ENCODE peak calls at places on chromosomes 11 and 22, in nine cellular contexts. B is CD8-positive, alpha-beta T cell; V is transverse colon; T is suprapubic skin; S is lung; U is Peyer's patch; C is NB4; O is fibroblast of mammary gland; M is tibial artery. E is an unnamed sample.

GRCh38 chr11:116114198-116114651 is 610.0 kb upstream of the CADM1 start:
- DNase-seq in B (no peak), V (no peak), T (no peak), S (no peak), U (no peak), C (no peak), O (no peak), M (no peak), E (no peak)

GRCh38 chr11:125079151-125079877 is 16.2 kb downstream of the SLC37A2 start:
- DNase-seq in B (no peak), V (no peak), T (no peak), S (no peak), U (no peak), C (peak; percentile 77), O (no peak), M (no peak), E (no peak)

GRCh38 chr11:17135934-17136683 is 58.6 kb upstream of the RPS13 start:
- DNase-seq in B (no peak), V (no peak), T (no peak), S (no peak), U (no peak), C (no peak), O (no peak), M (no peak), E (no peak)

GRCh38 chr22:46084943-46085830 is 65.1 kb upstream of the PPARA start:
- DNase-seq in B (no peak), V (peak; percentile 69), T (peak; percentile 91), S (peak; percentile 78), U (no peak), C (no peak), O (peak; percentile 92), M (peak; percentile 80), E (peak; percentile 82)

GRCh38 chr11:92455221-92455790 is 230.7 kb downstream of the FAT3 start:
- DNase-seq in B (no peak), V (no peak), T (no peak), S (no peak), U (no peak), C (no peak), O (no peak), M (no peak), E (no peak)

GRCh38 chr22:16917144-16918003 is 90.6 kb downstream of the GAB4 start:
- DNase-seq in B (peak; percentile 64), V (peak; percentile 47), T (peak; percentile 68), S (peak; percentile 62), U (peak; percentile 55), C (peak; percentile 70), O (peak; percentile 59), M (peak; percentile 36), E (peak; percentile 8)

GRCh38 chr11:110463153-110463552 is 33.4 kb downstream of the FDX1 start:
- DNase-seq in B (no peak), V (peak; percentile 46), T (no peak), S (peak; percentile 35), U (no peak), C (peak; percentile 73), O (peak; percentile 64), M (peak; percentile 48), E (peak; percentile 81)

GRCh38 chr11:23990346-23990745 is 506.5 kb upstream of the LUZP2 start:
- DNase-seq in B (no peak), V (no peak), T (no peak), S (no peak), U (no peak), C (no peak), O (no peak), M (no peak), E (no peak)

GRCh38 chr11:132858203-132858602 is 674.1 kb downstream of the OPCML start:
- DNase-seq in B (no peak), V (no peak), T (no peak), S (no peak), U (no peak), C (peak; percentile 49), O (no peak), M (no peak), E (no peak)
- TF ChIP-seq CTCF in B (no peak), V (no peak), T (no peak), S (no peak), U (no peak), C (peak; percentile 20), O (no peak), M (no peak), E (peak; percentile 21)

GRCh38 chr11:68312117-68312779 is at the start of gene LRP5:
- DNase-seq in B (no peak), V (peak; percentile 59), T (no peak), S (no peak), U (no peak), C (peak; percentile 64), O (no peak), M (no peak), E (no peak)

GRCh38 chr11:68313574-68314202 is 1.3 kb downstream of the LRP5 start:
- DNase-seq in B (no peak), V (no peak), T (no peak), S (no peak), U (no peak), C (peak; percentile 74), O (peak; percentile 58), M (no peak), E (peak; percentile 44)

GRCh38 chr11:68312780-68313573 is 586 bp downstream of the LRP5 start:
- DNase-seq in B (no peak), V (no peak), T (no peak), S (no peak), U (no peak), C (peak; percentile 53), O (no peak), M (no peak), E (peak; percentile 42)

GRCh38 chr11:68309621-68310185 is 2.7 kb upstream of the LRP5 start:
- DNase-seq in B (no peak), V (no peak), T (no peak), S (no peak), U (no peak), C (no peak), O (no peak), M (no peak), E (no peak)

DNA sequence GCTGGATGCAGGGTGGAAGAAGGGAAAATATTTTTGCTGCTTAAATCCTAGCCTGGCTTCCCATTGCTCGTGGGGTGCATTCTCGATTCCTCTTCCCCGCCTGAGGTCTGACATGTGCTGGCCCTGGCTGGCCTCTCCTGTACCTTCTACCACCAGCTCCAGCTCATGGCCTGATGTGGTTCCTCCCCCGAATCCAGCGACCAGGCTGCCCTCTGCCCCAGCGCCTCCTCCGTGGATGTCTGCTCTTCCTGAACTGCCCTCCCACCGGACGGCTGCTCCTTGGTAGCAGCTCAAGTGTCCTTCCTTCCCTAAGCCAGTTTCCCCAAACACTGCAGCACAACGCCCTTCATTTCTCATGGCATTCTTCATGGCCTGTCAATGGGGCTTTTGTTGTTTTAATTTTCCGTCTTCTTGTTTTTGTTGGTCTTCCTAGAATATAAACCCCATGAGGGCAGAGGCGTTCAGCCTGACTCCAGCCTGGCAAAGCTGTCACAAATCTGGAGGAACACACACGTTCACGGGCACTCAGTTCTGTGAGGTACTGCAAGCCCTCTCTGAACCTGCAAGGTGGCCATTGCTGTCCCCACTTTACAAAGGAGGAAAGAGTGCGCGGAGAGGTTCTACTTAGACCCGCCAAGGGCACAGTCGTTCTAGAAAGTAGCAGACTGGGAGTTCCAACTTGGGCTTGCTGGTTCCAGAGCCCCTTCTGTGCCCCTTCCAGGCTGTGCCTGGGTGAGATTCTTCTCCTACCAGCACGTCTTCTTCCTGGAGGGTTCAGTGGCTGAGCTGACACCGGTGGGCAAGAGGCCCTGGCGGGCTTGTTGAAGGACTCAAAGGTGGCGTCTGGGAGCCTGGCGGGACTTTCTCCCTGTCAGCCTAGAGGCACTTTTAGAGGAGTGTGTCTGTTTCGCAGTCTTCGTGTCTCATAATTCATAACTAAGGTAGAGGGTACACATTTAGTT is 955 bp upstream of the LRP5 start:
- DNase-seq in B (no peak), V (no peak), T (no peak), S (no peak), U (no peak), C (peak; percentile 28), O (no peak), M (no peak), E (no peak)
- H3K4me3 ChIP-seq in B (no peak overlapping the region), V (peak overlapping the region; percentile 89), T (peak overlapping the region; percentile 74), S (no peak overlapping the region), U (peak overlapping the region; percentile 76), C (no peak overlapping the region), O (peak overlapping the region; percentile 29), M (peak overlapping the region; percentile 79), E (peak overlapping the region; percentile 24)

GRCh38 chr22:22378446-22379415 is 129.8 kb downstream of the ZNF280B start:
- DNase-seq in B (no peak), V (no peak), T (no peak), S (no peak), U (no peak), C (no peak), O (no peak), M (no peak), E (no peak)

GRCh38 chr22:22377335-22377734 is 131.2 kb downstream of the ZNF280B start:
- DNase-seq in B (no peak), V (no peak), T (no peak), S (no peak), U (no peak), C (no peak), O (no peak), M (no peak), E (no peak)

GRCh38 chr22:22376352-22376706 is 131.7 kb downstream of the VPREB1 start:
- DNase-seq in B (no peak), V (no peak), T (no peak), S (no peak), U (peak; percentile 46), C (no peak), O (no peak), M (no peak), E (no peak)

GRCh38 chr22:22384267-22384666 is 124.3 kb downstream of the ZNF280B start:
- DNase-seq in B (no peak), V (no peak), T (no peak), S (no peak), U (no peak), C (no peak), O (no peak), M (no peak), E (no peak)

GRCh38 chr22:22380098-22381030 is 128.2 kb downstream of the ZNF280B start:
- DNase-seq in B (no peak), V (peak; percentile 61), T (no peak), S (no peak), U (peak; percentile 87), C (peak; percentile 9), O (no peak), M (no peak), E (no peak)
- TF ChIP-seq CTCF in B (no peak), V (no peak), T (no peak), S (no peak), U (no peak), C (peak; percentile 9), O (no peak), M (no peak), E (no peak)

GRCh38 chr11:119342362-119343130 is 1.9 kb upstream of the C1QTNF5 start:
- DNase-seq in B (no peak), V (no peak), T (no peak), S (no peak), U (no peak), C (no peak), O (no peak), M (no peak), E (no peak)

GRCh38 chr11:119339581-119340334 is 925 bp downstream of the C1QTNF5 start:
- DNase-seq in B (peak; percentile 38), V (peak; percentile 68), T (no peak), S (peak; percentile 63), U (no peak), C (peak; percentile 52), O (peak; percentile 46), M (peak; percentile 61), E (peak; percentile 46)

GRCh38 chr11:119340335-119341221 is at the start of gene C1QTNF5:
- DNase-seq in B (no peak), V (peak; percentile 70), T (peak; percentile 93), S (peak; percentile 77), U (no peak), C (no peak), O (peak; percentile 67), M (peak; percentile 93), E (no peak)

GRCh38 chr11:119342023-119342300 is 1.3 kb upstream of the C1QTNF5 start:
- DNase-seq in B (no peak), V (no peak), T (no peak), S (no peak), U (no peak), C (no peak), O (no peak), M (no peak), E (no peak)

DNA sequence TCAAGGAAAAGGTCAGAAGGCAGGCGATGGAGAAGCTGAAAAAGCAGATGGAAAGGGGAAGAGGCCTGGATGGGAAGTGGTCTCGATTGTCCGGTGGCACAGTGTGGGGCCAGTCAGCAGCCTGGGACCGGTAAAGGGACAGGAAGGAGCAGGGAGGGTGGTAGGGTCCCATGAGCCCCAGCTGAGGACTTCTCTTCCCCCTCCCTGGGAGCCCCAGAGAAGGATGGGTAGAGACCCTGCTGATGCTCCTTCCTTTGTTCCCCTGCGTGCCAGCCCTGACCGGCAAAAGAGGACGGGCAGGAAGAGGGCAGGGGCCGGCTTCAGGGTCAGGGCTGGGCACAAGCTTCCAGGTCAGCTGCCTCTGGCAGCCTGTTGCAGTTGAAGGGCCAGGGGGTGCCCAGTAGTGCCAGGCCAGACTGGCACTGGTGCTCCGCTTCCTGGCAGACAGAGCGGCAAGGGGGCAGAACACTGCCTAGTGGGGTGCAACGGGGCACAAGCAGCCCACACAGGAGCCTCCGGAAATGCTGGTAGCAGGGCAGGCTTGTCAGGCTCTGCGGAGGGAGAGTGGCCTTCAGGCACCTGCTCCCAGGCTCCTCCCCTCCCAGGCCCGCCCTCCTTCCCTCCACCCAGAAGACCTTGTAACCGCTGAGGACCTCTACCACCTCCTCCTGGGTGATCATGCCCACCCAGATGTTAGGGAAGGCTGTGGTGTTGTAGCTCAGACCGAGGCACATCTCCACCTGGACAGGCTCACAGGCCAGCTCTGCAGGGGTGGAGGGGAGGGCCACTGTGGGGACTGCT is 739 bp upstream of the C1QTNF5 start:
- DNase-seq in B (no peak), V (no peak), T (no peak), S (no peak), U (no peak), C (no peak), O (no peak), M (no peak), E (no peak)
- H3K4me3 ChIP-seq in B (no peak overlapping the region), V (no peak overlapping the region), T (peak overlapping the region; percentile 66), S (no peak overlapping the region), U (no peak overlapping the region), C (no peak overlapping the region), O (no peak overlapping the region), M (peak overlapping the region; percentile 70), E (peak overlapping the region; percentile 59)

E was measured in foreskin fibroblast.